ENCODE peak calls at places on chromosome 10, in five cellular contexts. N is HCT116, W is HFF-Myc, P is tibial nerve, F is retinal pigment epithelial cell. A is an unnamed sample.

GRCh38 chr10:124526621-124527267 is 65.1 kb downstream of the LHPP start:
- DNase-seq in W (no peak), F (no peak), N (no peak), P (no peak), A (no peak)

GRCh38 chr10:35463105-35463867 is 127.0 kb downstream of the CCNY start:
- DNase-seq in F (no peak), W (no peak), P (no peak), N (no peak), A (no peak)

GRCh38 chr10:112202561-112203241 is 19.1 kb upstream of the GPAM start:
- DNase-seq in N (peak), F (no peak), P (no peak), W (no peak), A (peak)

GRCh38 chr10:71889388-71889987 is 38.4 kb upstream of the PSAP start:
- DNase-seq in P (no peak), W (no peak), N (no peak), F (no peak), A (no peak)

GRCh38 chr10:3054183-3054815 is 13.0 kb upstream of the PFKP start:
- DNase-seq in P (no peak), N (no peak), W (no peak), F (no peak), A (peak)

GRCh38 chr10:103882285-103883007 is 27.1 kb upstream of the SH3PXD2A start:
- DNase-seq in N (no peak), F (no peak), W (no peak), P (no peak), A (no peak)

GRCh38 chr10:36538945-36539586 is 586.3 kb upstream of the ANKRD30A start:
- DNase-seq in N (no peak), P (no peak), F (no peak), W (no peak), A (peak)

GRCh38 chr10:72087969-72088878 is at the start of gene SPOCK2:
- DNase-seq in P (no peak), N (no peak), F (no peak), W (no peak), A (no peak)

GRCh38 chr10:100826983-100827818 is 81.8 kb downstream of the PAX2 start:
- DNase-seq in F (no peak), N (peak), W (no peak), P (no peak), A (no peak)

GRCh38 chr10:62618576-62619408 is 185.7 kb upstream of the ADO start:
- DNase-seq in F (no peak), N (no peak), P (no peak), W (peak), A (peak)

GRCh38 chr10:84590794-84591193 is 262.4 kb downstream of the CCSER2 start:
- DNase-seq in F (no peak), P (no peak), N (no peak), W (no peak), A (no peak)

GRCh38 chr10:70052462-70053211 is at the start of gene MACROH2A2:
- DNase-seq in F (no peak), W (no peak), P (peak), N (peak), A (peak)

GRCh38 chr10:6593140-6593740 is 13.2 kb upstream of the PRKCQ start:
- DNase-seq in N (no peak), W (no peak), P (no peak), F (no peak), A (no peak)

GRCh38 chr10:117139581-117140524 is 1.8 kb upstream of the VAX1 start:
- DNase-seq in N (no peak), W (no peak), P (no peak), F (no peak), A (no peak)

GRCh38 chr10:86348321-86349210 is 18.0 kb downstream of the GRID1 start:
- DNase-seq in N (no peak), P (no peak), F (no peak), W (no peak), A (no peak)
- TF ChIP-seq CTCF in N (no peak), P (no peak), F (peak), W (no peak), A (peak)

DNA sequence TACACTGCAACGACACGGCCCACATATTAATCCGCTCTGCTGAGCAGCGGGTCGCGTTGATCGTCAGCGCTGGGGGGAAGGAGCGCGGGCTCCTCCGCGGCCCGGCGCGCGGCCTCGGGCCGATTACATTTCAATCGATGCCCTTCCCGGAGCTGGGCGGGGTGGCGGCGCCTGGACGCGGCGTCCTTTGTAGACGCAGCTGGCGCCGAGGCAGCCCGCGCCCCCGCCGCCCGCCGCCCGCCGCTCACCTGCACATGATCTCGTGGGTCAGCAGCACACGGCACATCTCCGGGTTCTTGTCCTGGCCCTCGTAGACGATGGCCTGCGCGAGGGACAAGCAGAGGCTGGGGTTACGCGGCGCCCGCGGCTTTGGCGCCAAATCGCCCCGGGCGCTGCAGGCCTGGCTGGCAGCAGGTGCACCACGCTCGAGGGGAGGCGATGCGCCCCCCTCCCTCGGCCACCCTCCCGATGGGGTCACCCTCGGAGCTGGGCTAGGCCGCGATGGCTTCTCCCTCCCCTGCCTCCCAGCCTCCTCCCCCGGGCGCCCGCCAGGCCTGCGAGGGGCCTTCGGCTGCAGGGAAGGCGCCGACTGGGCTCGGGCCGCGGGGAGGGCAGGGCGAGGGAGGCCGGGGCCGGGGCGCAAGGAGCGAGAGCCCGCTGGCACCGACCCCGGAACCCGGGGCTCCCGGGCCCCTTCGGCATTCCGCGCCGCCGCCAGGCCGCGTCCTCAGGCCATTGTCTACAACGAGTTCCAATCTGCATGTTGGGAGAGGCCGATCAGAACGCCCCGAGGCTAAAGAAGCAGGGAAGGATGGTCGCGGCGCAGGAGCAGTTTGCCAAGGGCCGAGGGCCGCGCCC is 5.2 kb downstream of the EBF3 start:
- DNase-seq in W (no peak), F (no peak), N (no peak), P (no peak), A (no peak)
- H3K4me3 ChIP-seq in W (no peak), F (no peak), N (no peak), P (peak), A (no peak)

DNA sequence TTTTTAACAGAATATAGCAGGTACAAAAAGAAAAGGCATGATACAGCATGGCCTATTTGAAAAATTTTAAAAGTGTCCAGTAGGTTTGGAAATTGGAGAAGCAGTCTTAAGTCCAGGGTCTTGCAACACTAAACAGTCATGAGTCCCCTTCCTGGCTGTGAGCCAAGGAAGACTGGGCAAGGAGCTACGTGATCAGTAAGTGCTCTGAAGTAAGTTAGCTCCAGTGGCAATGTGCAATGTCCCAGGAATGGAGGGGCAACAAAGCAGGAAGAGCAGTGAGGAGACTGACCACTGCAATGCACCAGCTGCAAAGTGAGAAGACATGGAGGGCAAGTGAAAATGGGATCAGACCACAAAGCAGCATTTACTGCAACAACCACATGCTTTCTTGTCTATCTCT is 72.9 kb upstream of the GRID1 start:
- DNase-seq in P (peak), F (peak), W (peak), N (no peak), A (peak)
- TF ChIP-seq CTCF in P (no peak), F (peak), W (no peak), N (no peak), A (peak)

GRCh38 chr10:17199351-17199804 is 2.1 kb downstream of the TRDMT1 start:
- DNase-seq in N (no peak), P (no peak), W (no peak), F (no peak), A (peak)
- H3K4me3 ChIP-seq in N (no peak), P (peak), W (peak), F (peak), A (peak)

DNA sequence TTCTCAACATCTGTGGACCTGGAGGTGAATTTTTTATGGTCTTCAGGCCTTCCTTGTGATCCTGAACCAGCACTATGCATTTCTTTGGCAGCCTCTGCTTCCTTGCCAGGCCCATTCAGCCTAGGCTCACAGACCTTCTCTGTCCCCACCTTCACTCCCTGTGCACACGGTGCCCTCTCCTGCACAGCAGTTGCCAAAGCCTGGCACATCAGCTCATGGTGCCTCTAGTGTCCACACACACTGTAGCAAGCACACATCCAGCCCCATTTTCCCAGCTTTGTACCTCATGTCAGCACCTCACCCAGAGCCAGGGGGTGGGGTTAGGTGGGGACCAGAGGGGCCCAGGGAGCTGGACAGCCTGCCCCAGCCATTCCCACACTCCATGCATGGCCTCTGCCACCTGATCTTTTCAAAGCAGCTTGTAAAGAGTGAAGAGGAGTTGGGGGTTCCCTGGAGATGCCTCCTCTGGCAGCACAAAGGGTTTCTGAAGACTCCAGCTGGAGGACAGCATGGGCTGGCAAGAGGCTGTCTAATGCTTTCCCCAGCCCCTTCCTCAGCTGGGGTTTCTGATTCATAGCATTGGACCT is 57.9 kb upstream of the TMEM72 start:
- DNase-seq in N (no peak), F (no peak), P (no peak), W (no peak), A (peak)
- TF ChIP-seq CTCF in N (no peak), F (peak), P (no peak), W (peak), A (peak)

GRCh38 chr10:129421399-129421798 is 45.6 kb upstream of the MGMT start:
- DNase-seq in N (no peak), F (no peak), P (no peak), W (no peak), A (no peak)
- H3K4me3 ChIP-seq in N (no peak), F (no peak), P (no peak), W (no peak), A (no peak)

GRCh38 chr10:86757110-86757790 is 831 bp downstream of the BMPR1A start:
- DNase-seq in F (no peak), P (peak), N (peak), W (peak), A (peak)
- TF ChIP-seq CTCF in F (peak), P (peak), N (peak), W (peak), A (peak)

GRCh38 chr10:101968910-101969321 is 87.1 kb downstream of the ARMH3 start:
- DNase-seq in F (no peak), N (no peak), W (no peak), P (no peak), A (no peak)
- H3K4me3 ChIP-seq in F (no peak), N (no peak), W (no peak), P (no peak), A (no peak)

A was measured in AG10803.